ENCODE peak calls at places on chromosomes 3 and 15, in five cellular contexts. One of them, this sample, is unnamed.

GRCh38 chr3:15520185-15520584 is 1.3 kb downstream of the COLQ start:
- DNase-seq in neural crest cell: no peak
- DNase-seq in fibroblast of lung: no peak
- DNase-seq in mammary epithelial cell: no peak
- DNase-seq in RWPE1: no peak
- DNase-seq in this sample: no peak

GRCh38 chr3:48756640-48757039 is 39.6 kb upstream of the IP6K2 start:
- DNase-seq in neural crest cell: no peak
- DNase-seq in fibroblast of lung: no peak
- DNase-seq in mammary epithelial cell: no peak
- DNase-seq in RWPE1: no peak
- DNase-seq in this sample: no peak

GRCh38 chr3:23113455-23114171 is 89.5 kb upstream of the UBE2E2 start:
- DNase-seq in neural crest cell: no peak
- DNase-seq in fibroblast of lung: peak; percentile 72
- DNase-seq in mammary epithelial cell: peak; percentile 91
- DNase-seq in RWPE1: peak; percentile 66
- DNase-seq in this sample: no peak

GRCh38 chr3:115832265-115832664 is 209.0 kb downstream of the GAP43 start:
- DNase-seq in neural crest cell: no peak
- DNase-seq in fibroblast of lung: no peak
- DNase-seq in mammary epithelial cell: no peak
- DNase-seq in RWPE1: no peak
- DNase-seq in this sample: no peak

GRCh38 chr3:110814170-110815007 is 257.2 kb upstream of the NECTIN3 start:
- DNase-seq in neural crest cell: peak; percentile 2
- DNase-seq in fibroblast of lung: peak; percentile 98
- DNase-seq in mammary epithelial cell: peak; percentile 87
- DNase-seq in RWPE1: peak; percentile 4
- DNase-seq in this sample: no peak

GRCh38 chr15:99409097-99409473 is 156.7 kb upstream of the MEF2A start:
- DNase-seq in neural crest cell: no peak
- DNase-seq in fibroblast of lung: peak; percentile 72
- DNase-seq in mammary epithelial cell: peak; percentile 58
- DNase-seq in RWPE1: peak; percentile 82
- DNase-seq in this sample: peak; percentile 37

GRCh38 chr15:85407421-85408269 is 27.2 kb downstream of the AKAP13 start:
- DNase-seq in neural crest cell: no peak
- DNase-seq in fibroblast of lung: peak; percentile 87
- DNase-seq in mammary epithelial cell: peak; percentile 95
- DNase-seq in RWPE1: peak; percentile 80
- DNase-seq in this sample: no peak

GRCh38 chr3:128787256-128788253 is 61.6 kb downstream of the RAB7A start:
- DNase-seq in neural crest cell: peak; percentile 13
- DNase-seq in fibroblast of lung: no peak
- DNase-seq in mammary epithelial cell: peak; percentile 96
- DNase-seq in RWPE1: peak; percentile 78
- DNase-seq in this sample: no peak

GRCh38 chr3:35322070-35322469 is 317.3 kb upstream of the ARPP21 start:
- DNase-seq in neural crest cell: no peak
- DNase-seq in fibroblast of lung: no peak
- DNase-seq in mammary epithelial cell: no peak
- DNase-seq in RWPE1: no peak
- DNase-seq in this sample: no peak

GRCh38 chr3:42490243-42490642 is 12.2 kb upstream of the VIPR1 start:
- DNase-seq in neural crest cell: no peak
- DNase-seq in fibroblast of lung: no peak
- DNase-seq in mammary epithelial cell: peak; percentile 83
- DNase-seq in RWPE1: peak; percentile 74
- DNase-seq in this sample: no peak

GRCh38 chr3:127320529-127321121 is 32.8 kb upstream of the PRR20G start:
- DNase-seq in neural crest cell: no peak
- DNase-seq in fibroblast of lung: no peak
- DNase-seq in mammary epithelial cell: peak; percentile 19
- DNase-seq in RWPE1: peak; percentile 20
- DNase-seq in this sample: no peak

GRCh38 chr15:49270541-49271421 is 100.7 kb downstream of the GALK2 start:
- DNase-seq in neural crest cell: no peak
- DNase-seq in fibroblast of lung: peak; percentile 95
- DNase-seq in mammary epithelial cell: no peak
- DNase-seq in RWPE1: no peak
- DNase-seq in this sample: no peak

GRCh38 chr3:113736548-113737089 is 9.4 kb downstream of the NAA50 start:
- DNase-seq in neural crest cell: peak; percentile 5
- DNase-seq in fibroblast of lung: peak; percentile 83
- DNase-seq in mammary epithelial cell: peak; percentile 45
- DNase-seq in RWPE1: peak; percentile 30
- DNase-seq in this sample: no peak

GRCh38 chr15:71003314-71003713 is 110.7 kb downstream of the LRRC49 start:
- DNase-seq in neural crest cell: no peak
- DNase-seq in fibroblast of lung: peak; percentile 14
- DNase-seq in mammary epithelial cell: peak; percentile 32
- DNase-seq in RWPE1: no peak
- DNase-seq in this sample: no peak

GRCh38 chr3:169104972-169105371 is 558.5 kb downstream of the MECOM start:
- DNase-seq in neural crest cell: no peak
- DNase-seq in fibroblast of lung: peak; percentile 64
- DNase-seq in mammary epithelial cell: no peak
- DNase-seq in RWPE1: no peak
- DNase-seq in this sample: no peak

GRCh38 chr15:28923726-28924280 is 38.0 kb downstream of the APBA2 start:
- DNase-seq in neural crest cell: no peak
- DNase-seq in fibroblast of lung: no peak
- DNase-seq in mammary epithelial cell: no peak
- DNase-seq in RWPE1: no peak
- DNase-seq in this sample: no peak

GRCh38 chr3:14360123-14360881 is 42.1 kb upstream of the SLC6A6 start:
- DNase-seq in neural crest cell: no peak
- DNase-seq in fibroblast of lung: no peak
- DNase-seq in mammary epithelial cell: no peak
- DNase-seq in RWPE1: no peak
- DNase-seq in this sample: no peak

GRCh38 chr3:113273604-113274003 is 62.2 kb downstream of the BOC start:
- DNase-seq in neural crest cell: no peak
- DNase-seq in fibroblast of lung: no peak
- DNase-seq in mammary epithelial cell: no peak
- DNase-seq in RWPE1: no peak
- DNase-seq in this sample: no peak

GRCh38 chr3:28745436-28745835 is 396.8 kb upstream of the AZI2 start:
- DNase-seq in neural crest cell: no peak
- DNase-seq in fibroblast of lung: peak; percentile 2
- DNase-seq in mammary epithelial cell: peak; percentile 24
- DNase-seq in RWPE1: peak; percentile 4
- DNase-seq in this sample: no peak

GRCh38 chr15:32838338-32838737 is 120.5 kb downstream of the GREM1 start:
- DNase-seq in neural crest cell: no peak
- DNase-seq in fibroblast of lung: no peak
- DNase-seq in mammary epithelial cell: no peak
- DNase-seq in RWPE1: no peak
- DNase-seq in this sample: no peak

GRCh38 chr3:122589297-122589696 is 11.8 kb downstream of the PARP15 start:
- DNase-seq in neural crest cell: no peak
- DNase-seq in fibroblast of lung: no peak
- DNase-seq in mammary epithelial cell: no peak
- DNase-seq in RWPE1: no peak
- DNase-seq in this sample: no peak

GRCh38 chr3:144175644-144176425 is 204.2 kb downstream of the DIPK2A start:
- DNase-seq in neural crest cell: no peak
- DNase-seq in fibroblast of lung: no peak
- DNase-seq in mammary epithelial cell: no peak
- DNase-seq in RWPE1: no peak
- DNase-seq in this sample: no peak

GRCh38 chr3:28989646-28990089 is 291.2 kb upstream of the RBMS3 start:
- DNase-seq in neural crest cell: no peak
- DNase-seq in fibroblast of lung: no peak
- DNase-seq in mammary epithelial cell: no peak
- DNase-seq in RWPE1: no peak
- DNase-seq in this sample: no peak

GRCh38 chr3:26369133-26369532 is 253.4 kb upstream of the LRRC3B start:
- DNase-seq in neural crest cell: no peak
- DNase-seq in fibroblast of lung: no peak
- DNase-seq in mammary epithelial cell: no peak
- DNase-seq in RWPE1: no peak
- DNase-seq in this sample: no peak

GRCh38 chr15:60649845-60650548 is 171.1 kb upstream of the ICE2 start:
- DNase-seq in neural crest cell: no peak
- DNase-seq in fibroblast of lung: no peak
- DNase-seq in mammary epithelial cell: peak; percentile 24
- DNase-seq in RWPE1: no peak
- DNase-seq in this sample: no peak

GRCh38 chr3:194986208-194987043 is 284.5 kb downstream of the XXYLT1 start:
- DNase-seq in neural crest cell: no peak
- DNase-seq in fibroblast of lung: no peak
- DNase-seq in mammary epithelial cell: peak; percentile 93
- DNase-seq in RWPE1: peak; percentile 69
- DNase-seq in this sample: peak; percentile 21

GRCh38 chr3:184017672-184018423 is at the start of gene ABCC5:
- DNase-seq in neural crest cell: peak; percentile 84
- DNase-seq in fibroblast of lung: peak; percentile 92
- DNase-seq in mammary epithelial cell: peak; percentile 87
- DNase-seq in RWPE1: peak; percentile 94
- DNase-seq in this sample: peak; percentile 80
- TF ChIP-seq CTCF in neural crest cell: peak; percentile 61
- TF ChIP-seq CTCF in fibroblast of lung: no peak
- TF ChIP-seq CTCF in mammary epithelial cell: no peak
- TF ChIP-seq CTCF in RWPE1: peak; percentile 77
- TF ChIP-seq CTCF in this sample: no peak

GRCh38 chr3:67245545-67245944 is 247.4 kb downstream of the KBTBD8 start:
- DNase-seq in neural crest cell: no peak
- DNase-seq in fibroblast of lung: no peak
- DNase-seq in mammary epithelial cell: no peak
- DNase-seq in RWPE1: no peak
- DNase-seq in this sample: no peak
- TF ChIP-seq CTCF in neural crest cell: no peak
- TF ChIP-seq CTCF in fibroblast of lung: no peak
- TF ChIP-seq CTCF in mammary epithelial cell: no peak
- TF ChIP-seq CTCF in RWPE1: no peak
- TF ChIP-seq CTCF in this sample: no peak

GRCh38 chr15:57030011-57030410 is 111.6 kb downstream of the TCF12 start:
- DNase-seq in neural crest cell: no peak
- DNase-seq in fibroblast of lung: no peak
- DNase-seq in mammary epithelial cell: no peak
- DNase-seq in RWPE1: no peak
- DNase-seq in this sample: no peak

GRCh38 chr15:57026016-57026602 is 107.7 kb downstream of the TCF12 start:
- DNase-seq in neural crest cell: no peak
- DNase-seq in fibroblast of lung: peak; percentile 59
- DNase-seq in mammary epithelial cell: no peak
- DNase-seq in RWPE1: no peak
- DNase-seq in this sample: no peak

GRCh38 chr15:57025264-57025939 is 107.0 kb downstream of the TCF12 start:
- DNase-seq in neural crest cell: no peak
- DNase-seq in fibroblast of lung: peak; percentile 83
- DNase-seq in mammary epithelial cell: peak; percentile 62
- DNase-seq in RWPE1: peak; percentile 51
- DNase-seq in this sample: no peak

GRCh38 chr15:57028176-57028575 is 109.7 kb downstream of the TCF12 start:
- DNase-seq in neural crest cell: no peak
- DNase-seq in fibroblast of lung: no peak
- DNase-seq in mammary epithelial cell: no peak
- DNase-seq in RWPE1: no peak
- DNase-seq in this sample: no peak

DNA sequence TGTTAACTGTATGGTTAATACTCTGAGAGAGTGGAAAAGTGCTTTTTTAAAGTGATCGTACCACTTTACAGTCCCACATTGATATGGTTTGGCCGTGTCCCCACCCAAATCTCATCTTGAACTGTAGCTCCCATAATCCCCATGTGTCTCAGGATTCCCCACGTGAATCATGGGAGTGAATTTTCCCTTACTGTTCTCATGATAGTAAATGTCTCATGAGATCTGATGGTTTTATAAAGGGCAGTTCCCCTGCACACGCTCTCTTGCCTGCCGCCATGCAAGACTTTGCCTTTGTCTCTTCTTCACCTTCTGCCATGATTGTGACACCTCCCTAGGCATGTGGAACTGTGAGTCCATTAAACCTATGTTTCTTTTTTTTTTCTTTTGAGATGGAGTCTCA is 109.2 kb downstream of the TCF12 start:
- DNase-seq in neural crest cell: no peak
- DNase-seq in fibroblast of lung: no peak
- DNase-seq in mammary epithelial cell: no peak
- DNase-seq in RWPE1: no peak
- DNase-seq in this sample: no peak
- TF ChIP-seq CTCF in neural crest cell: no peak
- TF ChIP-seq CTCF in fibroblast of lung: no peak
- TF ChIP-seq CTCF in mammary epithelial cell: no peak
- TF ChIP-seq CTCF in RWPE1: no peak
- TF ChIP-seq CTCF in this sample: no peak

GRCh38 chr3:71973337-71974030 is 188.5 kb upstream of the PROK2 start:
- DNase-seq in neural crest cell: no peak
- DNase-seq in fibroblast of lung: no peak
- DNase-seq in mammary epithelial cell: peak; percentile 71
- DNase-seq in RWPE1: no peak
- DNase-seq in this sample: no peak

GRCh38 chr3:71977525-71977924 is 192.6 kb upstream of the PROK2 start:
- DNase-seq in neural crest cell: no peak
- DNase-seq in fibroblast of lung: no peak
- DNase-seq in mammary epithelial cell: no peak
- DNase-seq in RWPE1: no peak
- DNase-seq in this sample: no peak

GRCh38 chr3:71968491-71968890 is 183.5 kb upstream of the PROK2 start:
- DNase-seq in neural crest cell: no peak
- DNase-seq in fibroblast of lung: no peak
- DNase-seq in mammary epithelial cell: no peak
- DNase-seq in RWPE1: no peak
- DNase-seq in this sample: no peak

GRCh38 chr3:71975573-71975972 is 190.6 kb upstream of the PROK2 start:
- DNase-seq in neural crest cell: no peak
- DNase-seq in fibroblast of lung: no peak
- DNase-seq in mammary epithelial cell: no peak
- DNase-seq in RWPE1: no peak
- DNase-seq in this sample: no peak

DNA sequence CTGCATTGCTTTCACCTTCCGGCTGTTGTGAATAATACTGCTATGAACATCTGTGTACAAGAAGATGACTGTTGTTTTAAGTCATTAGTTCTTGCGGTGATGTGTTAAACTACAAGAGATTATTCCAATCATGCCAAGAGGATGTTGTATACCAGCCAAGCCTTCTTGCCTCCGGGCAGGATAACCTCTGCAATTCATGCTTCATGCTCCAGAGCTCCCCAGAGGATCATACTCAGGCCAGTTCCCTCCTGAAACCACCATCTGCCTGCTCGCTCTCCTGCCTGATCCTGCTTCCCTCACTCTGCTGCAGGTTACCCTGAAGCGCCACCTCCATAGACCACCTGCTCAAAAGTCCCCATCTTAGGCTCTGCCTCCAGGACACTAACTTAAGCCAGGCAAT is 187.1 kb upstream of the PROK2 start:
- DNase-seq in neural crest cell: no peak
- DNase-seq in fibroblast of lung: no peak
- DNase-seq in mammary epithelial cell: peak; percentile 92
- DNase-seq in RWPE1: peak; percentile 17
- DNase-seq in this sample: no peak
- TF ChIP-seq CTCF in neural crest cell: no peak
- TF ChIP-seq CTCF in fibroblast of lung: no peak
- TF ChIP-seq CTCF in mammary epithelial cell: peak; percentile 55
- TF ChIP-seq CTCF in RWPE1: no peak
- TF ChIP-seq CTCF in this sample: no peak